ENCODE peak calls at places on chromosome 20, in eight cellular contexts. One of them, this sample, is unnamed.

GRCh38 chr20:41508335-41508734 is 109.8 kb downstream of the CHD6 start:
- DNase-seq in osteocyte: no peak
- DNase-seq in HL-60: no peak
- DNase-seq in astrocyte of the spinal cord: no peak
- DNase-seq in A549: no peak
- DNase-seq in psoas muscle: no peak
- DNase-seq in dorsolateral prefrontal cortex: no peak
- DNase-seq in natural killer cell: no peak
- DNase-seq in this sample: no peak

GRCh38 chr20:19633985-19634384 is 124.1 kb upstream of the RIN2 start:
- DNase-seq in osteocyte: no peak
- DNase-seq in HL-60: no peak
- DNase-seq in astrocyte of the spinal cord: peak
- DNase-seq in A549: no peak
- DNase-seq in psoas muscle: no peak
- DNase-seq in dorsolateral prefrontal cortex: no peak
- DNase-seq in natural killer cell: no peak
- DNase-seq in this sample: no peak

GRCh38 chr20:33531047-33531877 is 41.4 kb downstream of the CBFA2T2 start:
- DNase-seq in osteocyte: no peak
- DNase-seq in HL-60: no peak
- DNase-seq in astrocyte of the spinal cord: peak
- DNase-seq in A549: no peak
- DNase-seq in psoas muscle: no peak
- DNase-seq in dorsolateral prefrontal cortex: no peak
- DNase-seq in natural killer cell: no peak
- DNase-seq in this sample: no peak

GRCh38 chr20:1491281-1491840 is at the start of gene SIRPB2:
- DNase-seq in osteocyte: no peak
- DNase-seq in HL-60: peak
- DNase-seq in astrocyte of the spinal cord: no peak
- DNase-seq in A549: no peak
- DNase-seq in psoas muscle: no peak
- DNase-seq in dorsolateral prefrontal cortex: no peak
- DNase-seq in natural killer cell: no peak
- DNase-seq in this sample: no peak

GRCh38 chr20:38633577-38634093 is 32.0 kb downstream of the ARHGAP40 start:
- DNase-seq in osteocyte: no peak
- DNase-seq in HL-60: peak
- DNase-seq in astrocyte of the spinal cord: no peak
- DNase-seq in A549: peak
- DNase-seq in psoas muscle: peak
- DNase-seq in dorsolateral prefrontal cortex: no peak
- DNase-seq in natural killer cell: peak
- DNase-seq in this sample: no peak

GRCh38 chr20:41690702-41691101 is 72.5 kb upstream of the CHD6 start:
- DNase-seq in osteocyte: no peak
- DNase-seq in HL-60: no peak
- DNase-seq in astrocyte of the spinal cord: no peak
- DNase-seq in A549: no peak
- DNase-seq in psoas muscle: no peak
- DNase-seq in dorsolateral prefrontal cortex: no peak
- DNase-seq in natural killer cell: no peak
- DNase-seq in this sample: no peak

GRCh38 chr20:52049001-52049731 is 142.4 kb downstream of the ZFP64 start:
- DNase-seq in osteocyte: no peak
- DNase-seq in HL-60: no peak
- DNase-seq in astrocyte of the spinal cord: peak
- DNase-seq in A549: no peak
- DNase-seq in psoas muscle: no peak
- DNase-seq in dorsolateral prefrontal cortex: no peak
- DNase-seq in natural killer cell: no peak
- DNase-seq in this sample: no peak

GRCh38 chr20:24782221-24782620 is 166.8 kb upstream of the CST7 start:
- DNase-seq in osteocyte: no peak
- DNase-seq in HL-60: no peak
- DNase-seq in astrocyte of the spinal cord: no peak
- DNase-seq in A549: no peak
- DNase-seq in psoas muscle: peak
- DNase-seq in dorsolateral prefrontal cortex: no peak
- DNase-seq in natural killer cell: no peak
- DNase-seq in this sample: no peak

GRCh38 chr20:25195962-25196700 is 619 bp downstream of the ENTPD6 start:
- DNase-seq in osteocyte: peak
- DNase-seq in HL-60: no peak
- DNase-seq in astrocyte of the spinal cord: no peak
- DNase-seq in A549: peak
- DNase-seq in psoas muscle: peak
- DNase-seq in dorsolateral prefrontal cortex: no peak
- DNase-seq in natural killer cell: peak
- DNase-seq in this sample: no peak

GRCh38 chr20:41865938-41866337 is 247.8 kb upstream of the CHD6 start:
- DNase-seq in osteocyte: no peak
- DNase-seq in HL-60: no peak
- DNase-seq in astrocyte of the spinal cord: no peak
- DNase-seq in A549: no peak
- DNase-seq in psoas muscle: no peak
- DNase-seq in dorsolateral prefrontal cortex: no peak
- DNase-seq in natural killer cell: no peak
- DNase-seq in this sample: no peak

GRCh38 chr20:12860619-12861247 is 148.0 kb upstream of the SPTLC3 start:
- DNase-seq in osteocyte: no peak
- DNase-seq in HL-60: no peak
- DNase-seq in astrocyte of the spinal cord: no peak
- DNase-seq in A549: no peak
- DNase-seq in psoas muscle: no peak
- DNase-seq in dorsolateral prefrontal cortex: no peak
- DNase-seq in natural killer cell: no peak
- DNase-seq in this sample: no peak

GRCh38 chr20:10513931-10514575 is 78.9 kb downstream of the SLX4IP start:
- DNase-seq in osteocyte: no peak
- DNase-seq in HL-60: no peak
- DNase-seq in astrocyte of the spinal cord: no peak
- DNase-seq in A549: no peak
- DNase-seq in psoas muscle: no peak
- DNase-seq in dorsolateral prefrontal cortex: no peak
- DNase-seq in natural killer cell: no peak
- DNase-seq in this sample: no peak

GRCh38 chr20:63826753-63827152 is 4.3 kb downstream of the ZBTB46 start:
- DNase-seq in osteocyte: no peak
- DNase-seq in HL-60: no peak
- DNase-seq in astrocyte of the spinal cord: no peak
- DNase-seq in A549: no peak
- DNase-seq in psoas muscle: no peak
- DNase-seq in dorsolateral prefrontal cortex: no peak
- DNase-seq in natural killer cell: no peak
- DNase-seq in this sample: no peak

GRCh38 chr20:25054133-25054820 is 3.7 kb downstream of the ACSS1 start:
- DNase-seq in osteocyte: no peak
- DNase-seq in HL-60: no peak
- DNase-seq in astrocyte of the spinal cord: no peak
- DNase-seq in A549: no peak
- DNase-seq in psoas muscle: no peak
- DNase-seq in dorsolateral prefrontal cortex: no peak
- DNase-seq in natural killer cell: no peak
- DNase-seq in this sample: no peak

GRCh38 chr20:38878798-38879197 is 47.4 kb upstream of the FAM83D start:
- DNase-seq in osteocyte: no peak
- DNase-seq in HL-60: no peak
- DNase-seq in astrocyte of the spinal cord: peak
- DNase-seq in A549: no peak
- DNase-seq in psoas muscle: no peak
- DNase-seq in dorsolateral prefrontal cortex: no peak
- DNase-seq in natural killer cell: no peak
- DNase-seq in this sample: no peak

GRCh38 chr20:16942702-16943101 is 194.5 kb downstream of the OTOR start:
- DNase-seq in osteocyte: no peak
- DNase-seq in HL-60: no peak
- DNase-seq in astrocyte of the spinal cord: no peak
- DNase-seq in A549: no peak
- DNase-seq in psoas muscle: no peak
- DNase-seq in dorsolateral prefrontal cortex: no peak
- DNase-seq in natural killer cell: no peak
- DNase-seq in this sample: no peak

GRCh38 chr20:15865553-15865952 is 707.7 kb downstream of the KIF16B start:
- DNase-seq in osteocyte: no peak
- DNase-seq in HL-60: no peak
- DNase-seq in astrocyte of the spinal cord: no peak
- DNase-seq in A549: no peak
- DNase-seq in psoas muscle: no peak
- DNase-seq in dorsolateral prefrontal cortex: no peak
- DNase-seq in natural killer cell: no peak
- DNase-seq in this sample: no peak

GRCh38 chr20:15867017-15867416 is 706.2 kb downstream of the KIF16B start:
- DNase-seq in osteocyte: no peak
- DNase-seq in HL-60: no peak
- DNase-seq in astrocyte of the spinal cord: no peak
- DNase-seq in A549: no peak
- DNase-seq in psoas muscle: no peak
- DNase-seq in dorsolateral prefrontal cortex: no peak
- DNase-seq in natural killer cell: no peak
- DNase-seq in this sample: no peak

GRCh38 chr20:15863735-15864134 is 709.5 kb downstream of the KIF16B start:
- DNase-seq in osteocyte: no peak
- DNase-seq in HL-60: no peak
- DNase-seq in astrocyte of the spinal cord: no peak
- DNase-seq in A549: no peak
- DNase-seq in psoas muscle: no peak
- DNase-seq in dorsolateral prefrontal cortex: no peak
- DNase-seq in natural killer cell: no peak
- DNase-seq in this sample: no peak

GRCh38 chr20:15862178-15862577 is 711.1 kb downstream of the KIF16B start:
- DNase-seq in osteocyte: no peak
- DNase-seq in HL-60: no peak
- DNase-seq in astrocyte of the spinal cord: no peak
- DNase-seq in A549: no peak
- DNase-seq in psoas muscle: no peak
- DNase-seq in dorsolateral prefrontal cortex: no peak
- DNase-seq in natural killer cell: no peak
- DNase-seq in this sample: no peak

DNA sequence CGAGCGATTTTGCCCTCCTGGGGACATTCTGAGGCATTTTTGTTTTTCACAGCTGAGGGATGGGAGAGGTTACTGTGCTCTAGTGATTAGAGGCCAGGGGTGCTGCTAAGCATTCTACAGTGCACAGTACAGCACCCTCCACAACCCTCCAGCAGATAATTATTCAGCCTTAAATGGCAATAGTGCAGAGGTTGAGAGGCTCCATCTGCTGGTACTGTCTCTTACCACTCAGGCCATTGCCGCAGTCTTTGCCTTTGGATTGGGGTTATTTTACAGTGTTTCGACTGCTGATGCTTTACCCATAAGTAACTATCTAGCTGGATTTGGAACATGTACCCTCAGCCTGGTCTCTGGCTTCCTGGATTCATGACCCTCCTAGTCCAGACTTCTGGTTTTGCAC is 705.3 kb downstream of the KIF16B start:
- DNase-seq in osteocyte: no peak
- DNase-seq in HL-60: no peak
- DNase-seq in astrocyte of the spinal cord: no peak
- DNase-seq in A549: no peak
- DNase-seq in psoas muscle: no peak
- DNase-seq in dorsolateral prefrontal cortex: no peak
- DNase-seq in natural killer cell: no peak
- DNase-seq in this sample: no peak
- TF ChIP-seq CTCF in osteocyte: peak
- TF ChIP-seq CTCF in HL-60: no peak
- TF ChIP-seq CTCF in astrocyte of the spinal cord: no peak
- TF ChIP-seq CTCF in A549: no peak
- TF ChIP-seq CTCF in psoas muscle: no peak
- TF ChIP-seq CTCF in dorsolateral prefrontal cortex: no peak
- TF ChIP-seq CTCF in natural killer cell: no peak
- TF ChIP-seq CTCF in this sample: no peak

GRCh38 chr20:37398750-37399621 is 53.0 kb downstream of the SRC start:
- DNase-seq in osteocyte: no peak
- DNase-seq in HL-60: no peak
- DNase-seq in astrocyte of the spinal cord: no peak
- DNase-seq in A549: no peak
- DNase-seq in psoas muscle: no peak
- DNase-seq in dorsolateral prefrontal cortex: no peak
- DNase-seq in natural killer cell: no peak
- DNase-seq in this sample: no peak
- TF ChIP-seq CTCF in osteocyte: no peak
- TF ChIP-seq CTCF in HL-60: no peak
- TF ChIP-seq CTCF in astrocyte of the spinal cord: no peak
- TF ChIP-seq CTCF in A549: no peak
- TF ChIP-seq CTCF in psoas muscle: no peak
- TF ChIP-seq CTCF in dorsolateral prefrontal cortex: no peak
- TF ChIP-seq CTCF in natural killer cell: no peak
- TF ChIP-seq CTCF in this sample: no peak

DNA sequence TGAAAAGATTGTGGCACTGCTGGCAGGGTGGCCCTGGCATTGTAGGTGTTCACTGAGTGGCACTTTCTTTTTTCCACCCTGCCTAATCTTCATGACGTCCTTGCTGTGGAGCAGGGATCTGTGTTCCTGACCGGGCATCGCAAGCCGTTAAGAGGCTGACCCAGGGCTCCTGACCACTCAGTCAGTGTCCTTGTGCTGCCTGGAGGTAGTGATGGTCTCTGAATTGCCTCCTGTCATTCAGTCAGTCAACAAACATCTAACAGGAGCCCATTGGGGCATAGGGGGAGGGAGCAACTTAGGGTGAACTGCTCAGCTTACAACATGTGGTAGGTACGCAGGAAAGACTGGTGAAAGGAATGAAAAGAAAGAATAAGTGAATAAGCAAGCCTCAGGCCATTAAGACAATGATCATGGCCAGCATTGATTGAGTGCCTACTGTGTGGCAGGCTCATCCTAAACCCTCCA is 152.0 kb downstream of the CEBPB start:
- DNase-seq in osteocyte: no peak
- DNase-seq in HL-60: no peak
- DNase-seq in astrocyte of the spinal cord: no peak
- DNase-seq in A549: no peak
- DNase-seq in psoas muscle: no peak
- DNase-seq in dorsolateral prefrontal cortex: no peak
- DNase-seq in natural killer cell: no peak
- DNase-seq in this sample: no peak
- TF ChIP-seq CTCF in osteocyte: no peak
- TF ChIP-seq CTCF in HL-60: no peak
- TF ChIP-seq CTCF in astrocyte of the spinal cord: no peak
- TF ChIP-seq CTCF in A549: no peak
- TF ChIP-seq CTCF in psoas muscle: no peak
- TF ChIP-seq CTCF in dorsolateral prefrontal cortex: no peak
- TF ChIP-seq CTCF in natural killer cell: no peak
- TF ChIP-seq CTCF in this sample: no peak

DNA sequence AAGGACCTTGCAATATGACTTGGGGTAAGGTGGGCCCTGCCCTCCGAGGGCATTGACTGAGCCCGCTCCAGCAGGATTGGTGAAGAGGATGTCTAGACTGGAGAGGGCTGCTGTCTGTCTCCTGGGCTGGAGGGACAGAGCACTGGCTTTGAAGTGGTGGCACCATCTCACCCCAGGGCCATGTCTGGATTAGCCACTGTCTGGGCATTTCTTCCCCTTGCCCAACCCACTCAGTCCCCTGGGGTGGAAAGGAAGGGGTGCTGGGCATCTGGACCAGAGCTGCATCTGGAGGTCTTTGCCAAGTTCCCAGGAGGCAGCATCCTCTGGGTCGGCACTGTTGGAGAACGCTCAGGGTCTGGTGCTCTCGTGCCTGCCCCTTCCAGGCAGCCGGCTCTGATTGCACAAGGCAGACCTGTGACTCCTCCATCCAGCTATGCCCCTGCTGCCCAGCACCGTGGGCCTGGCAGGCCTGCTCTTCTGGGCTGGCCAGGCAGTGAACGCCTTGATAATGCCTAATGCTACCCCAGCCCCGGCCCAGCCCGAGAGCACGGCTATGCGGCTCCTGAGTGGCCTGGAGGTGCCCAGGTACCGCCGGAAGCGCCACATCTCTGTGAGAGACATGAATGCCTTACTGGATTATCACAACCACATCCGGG is at the start of gene R3HDML:
- DNase-seq in osteocyte: no peak
- DNase-seq in HL-60: no peak
- DNase-seq in astrocyte of the spinal cord: no peak
- DNase-seq in A549: no peak
- DNase-seq in psoas muscle: no peak
- DNase-seq in dorsolateral prefrontal cortex: no peak
- DNase-seq in natural killer cell: no peak
- DNase-seq in this sample: no peak
- TF ChIP-seq CTCF in osteocyte: no peak
- TF ChIP-seq CTCF in HL-60: no peak
- TF ChIP-seq CTCF in astrocyte of the spinal cord: no peak
- TF ChIP-seq CTCF in A549: no peak
- TF ChIP-seq CTCF in psoas muscle: no peak
- TF ChIP-seq CTCF in dorsolateral prefrontal cortex: no peak
- TF ChIP-seq CTCF in natural killer cell: no peak
- TF ChIP-seq CTCF in this sample: no peak

This sample was measured in type B pancreatic cell.